ENCODE peak calls at places on chromosomes 5 and 9, in ten cellular contexts. X is neuronal stem cell; S is endothelial cell; J is activated effector memory CD4-positive, alpha-beta T cell treated with anti-CD3 and anti-CD28 coated beads, Interleukin-2, amount 50 U/mL, for 16 hours; F is GM13976; Z is fibroblast of pulmonary artery; K is 8988T; M is CD8-positive, alpha-beta T cell; L is kidney tubule cell; I is tibial artery. N is an unnamed sample.

GRCh38 chr9:76419782-76420380 is 25.7 kb upstream of the RFK start:
- DNase-seq in S (no peak), M (no peak), J (no peak), K (peak), X (no peak), L (peak), Z (peak), F (no peak), I (no peak), N (no peak)

GRCh38 chr9:34450644-34451043 is 7.7 kb downstream of the FAM219A start:
- DNase-seq in I (no peak), Z (no peak), L (no peak), X (no peak), F (no peak), M (no peak), K (no peak), J (no peak), S (no peak), N (no peak)

GRCh38 chr5:124972703-124973102 is 226.3 kb upstream of the ZNF608 start:
- DNase-seq in S (no peak), Z (no peak), K (no peak), I (no peak), L (no peak), X (no peak), F (no peak), J (no peak), M (no peak), N (no peak)

GRCh38 chr5:160369990-160370712 is at the start of gene C1QTNF2:
- DNase-seq in M (no peak), F (no peak), S (peak), Z (peak), I (peak), X (peak), L (peak), J (no peak), K (peak), N (no peak)

GRCh38 chr9:18800579-18800978 is 232.4 kb downstream of the SAXO1 start:
- DNase-seq in M (no peak), X (no peak), F (no peak), L (no peak), Z (no peak), S (no peak), I (no peak), J (no peak), K (no peak), N (no peak)

GRCh38 chr5:14807471-14807870 is 64.1 kb downstream of the ANKH start:
- DNase-seq in J (no peak), S (no peak), K (no peak), I (no peak), M (no peak), X (no peak), F (no peak), L (no peak), Z (no peak), N (no peak)

GRCh38 chr9:106954562-106954961 is 91.6 kb downstream of the ZNF462 start:
- DNase-seq in S (no peak), F (no peak), Z (peak), K (no peak), J (no peak), X (no peak), I (no peak), M (no peak), L (peak), N (no peak)

GRCh38 chr9:125908138-125908537 is 161.0 kb downstream of the PBX3 start:
- DNase-seq in J (no peak), M (no peak), S (no peak), K (no peak), F (no peak), I (no peak), L (no peak), Z (no peak), X (no peak), N (no peak)

GRCh38 chr9:79014929-79015699 is 556.7 kb upstream of the TLE4 start:
- DNase-seq in Z (peak), L (no peak), F (no peak), J (no peak), X (no peak), S (no peak), M (no peak), K (no peak), I (no peak), N (no peak)

GRCh38 chr5:72433520-72433919 is 73.7 kb downstream of the ZNF366 start:
- DNase-seq in M (no peak), X (no peak), Z (peak), K (no peak), L (no peak), S (no peak), F (no peak), I (no peak), J (no peak), N (no peak)

GRCh38 chr9:105832311-105832710 is 138.0 kb downstream of the TMEM38B start:
- DNase-seq in L (peak), M (no peak), I (no peak), K (no peak), Z (no peak), F (no peak), X (no peak), S (no peak), J (no peak), N (no peak)

GRCh38 chr5:27855491-27855890 is 817.1 kb upstream of the CDH9 start:
- DNase-seq in I (no peak), L (peak), K (no peak), X (no peak), J (no peak), S (no peak), F (no peak), M (no peak), Z (no peak), N (no peak)

GRCh38 chr5:91141642-91142041 is 241.5 kb downstream of the ARRDC3 start:
- DNase-seq in X (no peak), S (no peak), J (no peak), Z (no peak), M (no peak), K (no peak), F (no peak), I (no peak), L (no peak), N (no peak)

GRCh38 chr5:118126159-118126558 is 862.2 kb downstream of the DTWD2 start:
- DNase-seq in S (no peak), F (no peak), L (peak), K (no peak), M (no peak), I (no peak), Z (peak), X (no peak), J (no peak), N (no peak)

GRCh38 chr5:139960723-139961383 is 82.2 kb downstream of the NRG2 start:
- DNase-seq in K (no peak), X (no peak), Z (no peak), M (no peak), S (no peak), I (no peak), L (no peak), F (peak), J (no peak), N (no peak)